ENCODE peak calls at places on chromosome 21, in four cellular contexts. One of them, this sample, is unnamed.
A peak's percentile ranks its signal among the peaks of the same experiment; 100 is the strongest.

GRCh38 chr21:44370027-44370735 is 16.8 kb downstream of the TRPM2 start:
- DNase-seq in B cell: no peak
- DNase-seq in brain microvascular endothelial cell: peak; percentile 2
- DNase-seq in heart right ventricle: no peak
- DNase-seq in this sample: peak; percentile 82

GRCh38 chr21:45136500-45136899 is 62.1 kb downstream of the ADARB1 start:
- DNase-seq in B cell: no peak
- DNase-seq in heart right ventricle: no peak
- DNase-seq in brain microvascular endothelial cell: no peak
- DNase-seq in this sample: no peak

GRCh38 chr21:44947930-44948331 is 8.1 kb downstream of the SLX9 start:
- DNase-seq in heart right ventricle: peak; percentile 78
- DNase-seq in B cell: no peak
- DNase-seq in brain microvascular endothelial cell: no peak
- DNase-seq in this sample: no peak

GRCh38 chr21:37868896-37869295 is 47.4 kb downstream of the KCNJ6 start:
- DNase-seq in B cell: no peak
- DNase-seq in brain microvascular endothelial cell: peak; percentile 56
- DNase-seq in heart right ventricle: no peak
- DNase-seq in this sample: peak; percentile 69

GRCh38 chr21:45496968-45497845 is 45.0 kb downstream of the SLC19A1 start:
- DNase-seq in heart right ventricle: peak; percentile 11
- DNase-seq in brain microvascular endothelial cell: no peak
- DNase-seq in B cell: no peak
- DNase-seq in this sample: peak; percentile 76

GRCh38 chr21:44969965-44970755 is 30.3 kb downstream of the SLX9 start:
- DNase-seq in heart right ventricle: no peak
- DNase-seq in B cell: no peak
- DNase-seq in brain microvascular endothelial cell: peak; percentile 67
- DNase-seq in this sample: no peak

GRCh38 chr21:27564684-27565280 is 597.9 kb upstream of the ADAMTS5 start:
- DNase-seq in heart right ventricle: peak; percentile 17
- DNase-seq in B cell: no peak
- DNase-seq in brain microvascular endothelial cell: peak; percentile 84
- DNase-seq in this sample: no peak

GRCh38 chr21:31038376-31038775 is at the start of gene KRTAP19-8:
- DNase-seq in heart right ventricle: no peak
- DNase-seq in B cell: no peak
- DNase-seq in brain microvascular endothelial cell: no peak
- DNase-seq in this sample: no peak

GRCh38 chr21:38631676-38632075 is 133.4 kb upstream of the ERG start:
- DNase-seq in heart right ventricle: no peak
- DNase-seq in B cell: no peak
- DNase-seq in brain microvascular endothelial cell: peak; percentile 26
- DNase-seq in this sample: no peak

GRCh38 chr21:36860736-36861594 is 105.5 kb downstream of the HLCS start:
- DNase-seq in brain microvascular endothelial cell: peak; percentile 62
- DNase-seq in B cell: no peak
- DNase-seq in heart right ventricle: no peak
- DNase-seq in this sample: no peak
- TF ChIP-seq CTCF in brain microvascular endothelial cell: no peak
- TF ChIP-seq CTCF in B cell: no peak
- TF ChIP-seq CTCF in heart right ventricle: no peak
- TF ChIP-seq CTCF in this sample: no peak

DNA sequence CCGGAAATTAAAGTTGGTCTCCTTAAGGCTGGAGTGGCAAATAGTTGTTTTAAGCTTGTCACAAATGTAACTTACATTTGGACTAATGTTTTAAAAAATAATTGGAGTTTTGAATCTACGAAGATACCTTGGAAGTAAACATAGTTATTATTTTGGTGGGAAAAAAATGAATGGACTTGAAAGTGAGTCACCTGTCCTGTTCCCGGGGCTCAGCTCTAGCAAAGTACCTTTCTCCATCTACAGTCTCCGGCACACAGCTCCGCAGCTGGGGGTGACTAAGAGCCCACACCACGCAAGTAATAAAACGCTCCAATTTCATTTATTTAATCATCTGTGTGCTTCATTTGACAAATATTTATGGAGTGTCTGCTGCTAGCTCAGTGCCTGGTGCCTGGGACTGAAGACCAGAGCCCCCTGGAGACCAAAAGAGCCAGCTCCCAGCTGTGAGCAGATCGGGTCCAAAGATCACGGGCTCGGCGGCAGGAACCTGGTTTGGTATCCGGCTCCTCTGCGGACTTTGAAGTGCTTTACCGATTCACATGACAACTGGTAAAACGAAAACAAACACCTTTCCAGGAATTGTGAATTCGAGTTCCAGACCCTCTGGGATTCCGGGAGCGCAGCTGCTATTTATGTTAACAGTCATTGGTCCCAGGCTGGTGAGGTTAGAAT is 1.7 kb upstream of the RIPK4 start:
- DNase-seq in brain microvascular endothelial cell: peak; percentile 60
- DNase-seq in heart right ventricle: no peak
- DNase-seq in B cell: no peak
- DNase-seq in this sample: peak; percentile 84
- TF ChIP-seq CTCF in brain microvascular endothelial cell: peak; percentile 75
- TF ChIP-seq CTCF in heart right ventricle: no peak
- TF ChIP-seq CTCF in B cell: no peak
- TF ChIP-seq CTCF in this sample: no peak

GRCh38 chr21:42358261-42358660 is 7.5 kb upstream of the TFF2 start:
- DNase-seq in heart right ventricle: no peak
- DNase-seq in B cell: no peak
- DNase-seq in brain microvascular endothelial cell: no peak
- DNase-seq in this sample: no peak

GRCh38 chr21:42361286-42361685 is 5.0 kb downstream of the TFF1 start:
- DNase-seq in brain microvascular endothelial cell: no peak
- DNase-seq in heart right ventricle: no peak
- DNase-seq in B cell: no peak
- DNase-seq in this sample: no peak

GRCh38 chr21:42362198-42362597 is 4.1 kb downstream of the TFF1 start:
- DNase-seq in brain microvascular endothelial cell: no peak
- DNase-seq in B cell: no peak
- DNase-seq in heart right ventricle: no peak
- DNase-seq in this sample: no peak

GRCh38 chr21:42358937-42359336 is 7.4 kb downstream of the TFF1 start:
- DNase-seq in brain microvascular endothelial cell: no peak
- DNase-seq in B cell: no peak
- DNase-seq in heart right ventricle: no peak
- DNase-seq in this sample: no peak

DNA sequence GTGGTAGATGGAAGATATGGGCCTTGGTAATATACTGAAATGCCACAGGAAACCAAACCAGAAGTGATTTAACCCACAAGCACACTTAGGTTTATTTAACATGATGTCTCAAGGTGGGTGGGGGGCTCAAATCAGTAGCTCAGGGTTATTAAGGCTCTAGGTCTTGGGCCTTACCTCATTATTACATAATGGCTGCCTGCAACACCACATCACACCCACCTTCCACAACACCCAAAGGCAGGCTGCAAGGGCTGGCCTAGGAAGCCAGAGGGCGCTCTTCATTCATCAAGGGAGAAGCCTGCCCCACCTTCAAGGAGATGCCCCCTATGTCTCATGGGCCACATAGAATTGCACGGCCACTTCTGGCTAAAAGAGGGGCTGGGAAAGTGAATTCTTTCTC is 6.0 kb downstream of the TFF1 start:
- DNase-seq in heart right ventricle: no peak
- DNase-seq in B cell: no peak
- DNase-seq in brain microvascular endothelial cell: no peak
- DNase-seq in this sample: no peak
- TF ChIP-seq CTCF in heart right ventricle: no peak
- TF ChIP-seq CTCF in B cell: no peak
- TF ChIP-seq CTCF in brain microvascular endothelial cell: no peak
- TF ChIP-seq CTCF in this sample: no peak

DNA sequence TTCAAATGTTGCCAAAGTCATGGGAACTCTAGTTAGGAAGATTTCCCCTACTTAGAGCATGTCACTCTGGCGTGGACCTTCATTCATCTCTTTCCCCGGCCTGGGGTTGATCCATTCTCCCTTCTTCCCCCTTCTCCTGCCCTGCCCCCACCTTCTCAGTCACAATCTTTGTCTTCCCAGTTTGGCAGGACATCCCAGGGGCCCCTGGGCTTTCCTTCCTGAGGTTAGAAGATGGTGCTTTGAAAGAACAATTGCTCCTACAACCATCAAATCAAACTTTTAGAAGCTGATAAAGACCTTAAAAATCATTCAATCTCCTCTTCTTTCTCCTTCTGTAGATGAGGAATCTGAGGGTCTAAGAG is 177.4 kb downstream of the CLIC6 start:
- DNase-seq in brain microvascular endothelial cell: no peak
- DNase-seq in heart right ventricle: no peak
- DNase-seq in B cell: no peak
- DNase-seq in this sample: peak; percentile 76
- TF ChIP-seq CTCF in brain microvascular endothelial cell: no peak
- TF ChIP-seq CTCF in heart right ventricle: no peak
- TF ChIP-seq CTCF in B cell: no peak
- TF ChIP-seq CTCF in this sample: no peak

GRCh38 chr21:15524855-15525254 is 204.9 kb upstream of the USP25 start:
- DNase-seq in brain microvascular endothelial cell: no peak
- DNase-seq in B cell: no peak
- DNase-seq in heart right ventricle: no peak
- DNase-seq in this sample: no peak

GRCh38 chr21:15517394-15517793 is 212.4 kb upstream of the USP25 start:
- DNase-seq in heart right ventricle: no peak
- DNase-seq in brain microvascular endothelial cell: no peak
- DNase-seq in B cell: no peak
- DNase-seq in this sample: no peak

GRCh38 chr21:15522148-15522547 is 207.6 kb upstream of the USP25 start:
- DNase-seq in heart right ventricle: no peak
- DNase-seq in brain microvascular endothelial cell: no peak
- DNase-seq in B cell: no peak
- DNase-seq in this sample: no peak

GRCh38 chr21:15521644-15522001 is 208.2 kb upstream of the USP25 start:
- DNase-seq in B cell: no peak
- DNase-seq in heart right ventricle: no peak
- DNase-seq in brain microvascular endothelial cell: no peak
- DNase-seq in this sample: no peak

GRCh38 chr21:15520811-15521643 is 208.8 kb upstream of the USP25 start:
- DNase-seq in B cell: no peak
- DNase-seq in heart right ventricle: no peak
- DNase-seq in brain microvascular endothelial cell: no peak
- DNase-seq in this sample: no peak
- TF ChIP-seq CTCF in B cell: no peak
- TF ChIP-seq CTCF in heart right ventricle: no peak
- TF ChIP-seq CTCF in brain microvascular endothelial cell: peak; percentile 57
- TF ChIP-seq CTCF in this sample: no peak

DNA sequence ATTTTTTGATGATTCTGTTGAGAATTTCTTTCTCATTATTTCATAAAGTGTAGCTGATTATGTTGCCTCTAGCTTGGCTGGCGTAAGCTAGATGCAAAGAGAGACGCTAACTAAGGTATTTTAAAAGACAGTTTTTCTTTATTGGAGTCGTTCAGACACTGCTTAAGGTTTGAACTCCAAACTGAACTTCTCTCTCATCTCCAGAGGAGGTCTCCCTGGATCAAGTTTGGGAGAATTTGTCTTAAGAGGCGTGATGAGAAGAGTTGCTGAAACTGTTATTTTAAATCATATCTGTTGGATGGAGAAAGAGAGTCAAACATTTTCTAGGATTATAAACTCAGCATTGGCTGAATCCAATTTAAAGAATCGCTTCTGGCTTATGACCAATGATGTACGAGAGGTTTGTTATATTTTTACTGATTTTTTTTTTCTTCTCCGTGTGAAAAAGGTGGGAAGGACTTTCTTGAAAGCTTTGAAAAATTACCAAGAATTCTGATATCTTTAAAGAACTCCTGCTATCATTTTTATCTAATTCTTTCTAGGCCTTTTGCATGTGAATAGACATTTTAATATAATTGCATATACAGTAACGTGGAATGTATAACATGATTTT is 34.0 kb downstream of the MAP3K7CL start:
- DNase-seq in heart right ventricle: no peak
- DNase-seq in brain microvascular endothelial cell: peak; percentile 75
- DNase-seq in B cell: no peak
- DNase-seq in this sample: no peak
- TF ChIP-seq CTCF in heart right ventricle: peak; percentile 65
- TF ChIP-seq CTCF in brain microvascular endothelial cell: peak; percentile 81
- TF ChIP-seq CTCF in B cell: peak; percentile 37
- TF ChIP-seq CTCF in this sample: no peak

This sample was measured in lower leg skin.